ENCODE peak calls at places on chromosomes 6 and 20, in five cellular contexts. Q is GM23248, K is neural progenitor cell, M is fibroblast of lung, J is K562. L is an unnamed sample.

GRCh38 chr20:62267543-62267942 is 29.2 kb downstream of the OSBPL2 start:
- DNase-seq in Q (no peak), J (no peak), K (no peak), M (no peak), L (no peak)

GRCh38 chr20:48657426-48658197 is 170.2 kb downstream of the PREX1 start:
- DNase-seq in Q (peak; percentile 81), J (peak; percentile 86), M (peak; percentile 79), K (peak; percentile 82), L (peak; percentile 87)

GRCh38 chr6:133360194-133360593 is 119.0 kb downstream of the EYA4 start:
- DNase-seq in Q (no peak), M (no peak), J (no peak), K (no peak), L (no peak)

GRCh38 chr6:129046526-129046925 is 163.6 kb downstream of the LAMA2 start:
- DNase-seq in J (no peak), M (no peak), Q (no peak), K (no peak), L (no peak)

GRCh38 chr6:85764844-85765243 is 122.2 kb upstream of the SYNCRIP start:
- DNase-seq in J (no peak), M (no peak), Q (no peak), K (no peak), L (no peak)

GRCh38 chr20:63857751-63858392 is 3.4 kb upstream of the ABHD16B start:
- DNase-seq in Q (peak; percentile 19), J (no peak), K (no peak), M (peak; percentile 22), L (no peak)

GRCh38 chr20:56826971-56827645 is 198.0 kb downstream of the TFAP2C start:
- DNase-seq in Q (peak; percentile 93), J (no peak), K (no peak), M (peak; percentile 4), L (peak; percentile 52)

GRCh38 chr6:68031054-68031453 is 604.0 kb upstream of the ADGRB3 start:
- DNase-seq in M (no peak), J (no peak), K (no peak), Q (no peak), L (no peak)

GRCh38 chr6:35603326-35604202 is 85.2 kb downstream of the FKBP5 start:
- DNase-seq in Q (peak; percentile 30), M (peak; percentile 55), J (no peak), K (no peak), L (no peak)

GRCh38 chr20:43915209-43916072 is 789 bp downstream of the TOX2 start:
- DNase-seq in M (peak; percentile 29), Q (peak; percentile 63), K (peak; percentile 75), J (no peak), L (peak; percentile 26)
- TF ChIP-seq EZH2 in M (no peak), Q (peak; percentile 10), K (peak; percentile 79), J (no peak), L (peak; percentile 92)

DNA sequence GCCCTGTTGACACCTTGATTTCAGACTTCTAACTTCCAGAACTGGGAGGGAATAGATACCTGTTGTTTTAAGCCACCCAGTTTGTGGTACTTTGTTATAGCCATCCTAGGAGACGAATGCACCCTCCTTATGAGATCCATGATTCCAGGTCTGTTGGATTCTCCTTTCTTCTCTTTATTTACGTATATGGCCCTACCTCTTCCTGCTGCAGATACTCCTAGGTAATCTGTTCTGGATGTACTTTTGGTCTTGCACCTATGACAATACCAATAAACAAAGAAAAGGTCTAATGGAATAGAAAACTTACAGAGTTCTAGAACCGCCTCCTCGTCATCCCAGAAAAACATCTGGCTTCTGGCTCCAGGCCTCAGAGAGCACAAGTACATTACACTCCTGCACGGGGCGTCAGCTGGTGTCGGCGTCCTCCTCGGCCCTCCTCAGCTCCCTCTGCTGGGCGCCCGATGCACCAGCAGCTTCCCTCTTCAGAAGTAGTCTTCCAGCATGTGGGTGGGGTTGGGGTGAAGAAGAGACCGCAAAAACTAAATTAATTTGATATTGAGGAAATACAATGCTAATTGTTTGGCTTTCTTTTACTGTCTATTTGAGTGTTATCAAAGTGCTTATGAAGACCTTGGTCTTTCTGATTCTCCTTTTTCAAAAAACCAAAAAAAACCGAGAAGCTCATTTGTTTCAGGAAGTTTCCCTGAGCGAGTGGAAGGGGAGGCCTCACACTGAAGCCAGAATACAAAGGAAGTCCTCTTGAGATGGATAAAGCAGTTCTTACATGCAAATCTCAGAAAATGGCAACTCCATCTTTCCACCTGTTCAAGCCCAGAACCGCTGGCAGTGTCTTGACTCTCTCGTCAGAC is 9.7 kb upstream of the ATXN1 start:
- DNase-seq in Q (peak; percentile 93), K (peak; percentile 85), J (peak; percentile 85), M (peak; percentile 83), L (peak; percentile 86)
- H3K27ac ChIP-seq in Q (peak overlapping the region; percentile 91), K (no peak overlapping the region), J (no peak overlapping the region), M (peak overlapping the region; percentile 87), L (no peak overlapping the region)

GRCh38 chr6:30071081-30071818 is 4.3 kb downstream of the PPP1R11 start:
- DNase-seq in J (no peak), K (peak; percentile 65), M (peak; percentile 30), Q (peak; percentile 51), L (peak; percentile 68)
- TF ChIP-seq EZH2 in J (no peak), K (peak; percentile 85), M (no peak), Q (no peak), L (peak; percentile 94)

DNA sequence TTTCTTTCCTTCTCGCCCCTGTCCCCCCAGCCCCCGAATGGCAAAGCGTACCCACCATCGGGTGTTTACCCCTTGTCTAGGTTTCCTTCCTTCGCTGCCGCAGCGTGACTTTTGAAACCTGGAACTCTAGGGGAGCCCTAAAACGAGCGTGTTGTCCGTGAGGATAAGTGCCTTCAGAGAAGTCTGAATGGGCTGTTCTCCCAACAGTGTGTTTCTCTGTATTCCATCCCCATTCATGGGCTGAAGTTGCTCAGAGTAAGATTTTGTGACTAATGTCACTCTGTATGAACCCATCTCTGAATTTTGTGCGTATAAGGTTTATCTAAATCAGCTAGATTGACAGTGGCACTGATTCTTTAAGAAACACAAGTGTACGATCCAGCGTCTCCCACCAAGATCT is 949 bp downstream of the MACROD2 start:
- DNase-seq in M (no peak), K (no peak), J (no peak), Q (peak; percentile 19), L (peak; percentile 21)
- H3K27ac ChIP-seq in M (no peak overlapping the region), K (no peak overlapping the region), J (no peak overlapping the region), Q (no peak overlapping the region), L (no peak overlapping the region)

DNA sequence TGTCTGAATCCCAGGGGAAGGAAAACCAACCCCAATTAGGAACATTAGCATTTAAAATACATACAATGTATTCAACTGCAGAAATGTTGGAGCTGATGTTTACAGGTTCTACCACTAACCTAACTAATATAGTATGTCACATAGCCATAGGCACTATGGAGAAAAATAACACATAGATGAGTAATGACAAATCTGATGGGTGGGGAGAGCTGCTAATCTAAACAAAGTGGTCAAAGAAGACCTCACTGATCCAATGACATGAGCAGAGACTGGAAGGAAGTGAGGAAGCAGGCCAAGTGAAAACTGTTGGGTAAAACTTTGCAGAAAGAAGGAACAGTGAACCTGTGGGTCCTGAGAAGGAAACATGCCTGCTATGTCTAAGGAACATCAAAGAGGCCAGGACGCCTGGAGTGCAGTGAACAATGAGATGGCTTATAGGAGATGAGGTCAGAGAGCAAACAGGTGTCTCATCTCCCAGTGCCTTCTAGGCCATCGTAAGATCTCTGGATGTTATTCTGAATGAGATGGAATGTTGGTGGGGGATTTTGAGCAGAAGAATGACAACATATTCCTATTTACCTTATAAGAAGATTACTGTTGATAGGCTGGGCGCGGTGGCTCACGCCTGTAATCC is 135.7 kb downstream of the ALDH8A1 start:
- DNase-seq in J (no peak), M (peak; percentile 57), K (no peak), Q (peak; percentile 38), L (no peak)
- TF ChIP-seq EZH2 in J (no peak), M (no peak), K (no peak), Q (no peak), L (no peak)

DNA sequence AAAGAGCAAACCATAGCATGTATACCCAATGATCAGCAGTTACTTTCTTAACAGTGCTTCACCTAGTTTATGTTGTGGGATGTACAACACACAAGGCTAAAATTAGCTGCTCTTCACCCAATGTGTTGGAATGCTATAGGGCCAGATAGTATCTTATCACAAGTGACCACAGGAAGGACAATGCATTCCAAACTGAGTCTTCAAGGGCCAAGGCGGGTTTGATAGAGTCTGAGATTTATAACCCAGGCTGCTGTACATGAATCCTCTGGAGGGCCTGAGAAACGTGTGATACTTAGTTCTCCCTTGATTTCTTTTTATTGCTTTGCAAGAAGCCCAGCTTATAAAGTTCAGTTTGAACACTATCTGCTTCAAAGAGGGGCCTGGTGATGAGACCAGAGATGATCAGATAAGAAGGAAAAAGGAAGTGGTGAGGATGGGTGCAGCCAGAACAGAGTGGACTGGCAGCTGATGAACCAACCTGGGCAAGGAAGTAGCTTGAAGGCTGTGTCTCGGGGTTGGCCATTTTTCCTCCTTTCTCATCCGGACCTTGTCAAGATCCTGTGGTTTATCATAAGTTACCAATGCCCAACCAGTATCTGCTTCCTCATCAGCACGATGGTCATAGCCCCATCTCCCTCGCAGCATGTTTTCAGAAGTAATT is 62.2 kb upstream of the BMP2 start:
- DNase-seq in J (no peak), M (no peak), Q (no peak), K (no peak), L (no peak)
- H3K27ac ChIP-seq in J (no peak overlapping the region), M (peak overlapping the region; percentile 85), Q (peak overlapping the region; percentile 41), K (no peak overlapping the region), L (peak overlapping the region; percentile 97)

L was measured in hepatocyte.